ENCODE peak calls at places on chromosomes 11 and 22, in ten cellular contexts. Z is astrocyte of the spinal cord, N is choroid plexus epithelial cell, L is endodermal cell, D is psoas muscle, M is heart right ventricle, X is HCT116, H is fibroblast of lung, I is cardiac fibroblast, S is retinal pigment epithelial cell. Y is an unnamed sample.

GRCh38 chr11:45663486-45664375 is 1.7 kb downstream of the CHST1 start:
- DNase-seq in Z (peak), M (no peak), X (no peak), I (no peak), L (no peak), H (no peak), N (no peak), S (no peak), D (no peak), Y (no peak)

GRCh38 chr11:112999518-112999917 is 38.3 kb downstream of the NCAM1 start:
- DNase-seq in D (no peak), Z (no peak), I (no peak), X (no peak), L (no peak), M (no peak), H (no peak), S (no peak), N (no peak), Y (no peak)

GRCh38 chr11:67032830-67033555 is 10.1 kb downstream of the SYT12 start:
- DNase-seq in M (no peak), Z (peak), X (no peak), I (peak), N (peak), S (peak), H (peak), L (peak), D (no peak), Y (peak)

GRCh38 chr11:17846852-17847453 is 112.4 kb downstream of the KCNC1 start:
- DNase-seq in N (peak), S (peak), M (peak), H (peak), X (no peak), D (peak), L (no peak), Z (peak), I (peak), Y (no peak)

GRCh38 chr11:70584786-70585545 is 186.6 kb downstream of the CTTN start:
- DNase-seq in L (no peak), M (no peak), H (no peak), D (peak), Z (no peak), I (no peak), X (no peak), S (no peak), N (no peak), Y (no peak)

GRCh38 chr11:123469586-123469985 is 39.5 kb downstream of the GRAMD1B start:
- DNase-seq in Z (no peak), D (no peak), X (no peak), M (no peak), I (no peak), S (no peak), H (no peak), N (no peak), L (no peak), Y (no peak)

GRCh38 chr11:69878144-69878883 is 59.1 kb upstream of the FGF3 start:
- DNase-seq in S (no peak), D (no peak), M (no peak), I (no peak), X (no peak), N (no peak), L (peak), H (no peak), Z (no peak), Y (no peak)

GRCh38 chr22:26464312-26464711 is 19.3 kb downstream of the HPS4 start:
- DNase-seq in I (peak), Z (no peak), D (peak), H (no peak), N (no peak), M (no peak), L (no peak), S (no peak), X (no peak), Y (no peak)

GRCh38 chr11:112118176-112118575 is 31.5 kb downstream of the SDHD start:
- DNase-seq in I (no peak), N (no peak), S (no peak), X (no peak), H (no peak), L (no peak), Z (no peak), M (no peak), D (no peak), Y (no peak)

GRCh38 chr11:121250843-121251242 is 41.7 kb upstream of the SC5D start:
- DNase-seq in Z (peak), H (peak), N (peak), M (no peak), L (no peak), D (no peak), I (no peak), S (no peak), X (no peak), Y (no peak)

GRCh38 chr11:17807034-17807433 is 72.5 kb downstream of the KCNC1 start:
- DNase-seq in Z (no peak), D (no peak), I (no peak), X (no peak), H (peak), N (no peak), S (no peak), L (no peak), M (no peak), Y (no peak)

DNA sequence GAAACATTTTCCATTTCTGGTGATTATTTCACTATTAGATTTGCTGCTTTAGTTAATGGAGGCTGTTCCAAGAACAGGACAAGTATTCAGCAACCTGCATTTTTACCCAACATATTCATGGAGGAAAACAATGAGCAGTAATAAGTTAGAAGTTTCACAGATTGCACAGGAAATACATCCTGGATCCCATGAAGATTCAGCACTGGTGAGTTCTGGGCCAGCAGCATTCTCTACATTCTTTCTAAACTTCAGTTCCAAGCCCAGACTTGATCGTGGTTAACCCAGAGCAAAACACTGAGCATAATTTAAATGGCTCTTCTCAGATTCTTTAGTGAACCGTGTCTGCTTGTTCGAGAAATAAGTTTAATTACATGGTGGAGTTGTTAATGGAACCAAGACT is 3.8 kb downstream of the FJX1 start:
- DNase-seq in D (no peak), N (peak), I (peak), H (peak), X (no peak), S (peak), L (no peak), M (no peak), Z (peak), Y (peak)
- H3K4me3 ChIP-seq in D (no peak), N (no peak), I (no peak), H (no peak), X (no peak), S (no peak), L (no peak), M (no peak), Z (no peak), Y (no peak)

GRCh38 chr11:7545611-7546010 is 31.8 kb downstream of the PPFIBP2 start:
- DNase-seq in D (no peak), L (no peak), S (no peak), Z (no peak), I (no peak), N (no peak), H (no peak), M (no peak), X (no peak), Y (no peak)
- H3K4me3 ChIP-seq in D (no peak), L (no peak), S (no peak), Z (no peak), I (no peak), N (no peak), H (no peak), M (no peak), X (no peak), Y (no peak)

GRCh38 chr22:49735411-49736311 is 92.0 kb downstream of the BRD1 start:
- DNase-seq in Z (no peak), M (no peak), D (no peak), L (peak), X (no peak), H (peak), N (no peak), I (peak), S (no peak), Y (no peak)
- H3K4me3 ChIP-seq in Z (no peak), M (no peak), D (no peak), L (no peak), X (no peak), H (no peak), N (no peak), I (no peak), S (no peak), Y (no peak)

GRCh38 chr22:36776722-36777121 is 803 bp upstream of the IFT27 start:
- DNase-seq in M (no peak), Z (no peak), X (no peak), I (no peak), D (no peak), L (no peak), N (no peak), H (no peak), S (no peak), Y (no peak)

GRCh38 chr22:36778020-36778419 is 2.1 kb upstream of the IFT27 start:
- DNase-seq in S (no peak), H (no peak), D (no peak), L (no peak), X (no peak), N (no peak), I (no peak), Z (no peak), M (no peak), Y (no peak)

GRCh38 chr22:36773935-36774334 is 2.0 kb downstream of the IFT27 start:
- DNase-seq in L (no peak), I (peak), M (no peak), S (no peak), D (no peak), X (no peak), N (peak), Z (peak), H (peak), Y (peak)

GRCh38 chr22:36775966-36776669 is at the start of gene IFT27:
- DNase-seq in S (peak), I (peak), D (peak), L (peak), H (peak), Z (peak), X (peak), M (peak), N (peak), Y (peak)

GRCh38 chr22:36775589-36775965 is 342 bp downstream of the IFT27 start:
- DNase-seq in H (peak), Z (peak), S (no peak), N (peak), M (peak), X (no peak), I (peak), L (peak), D (no peak), Y (no peak)
- H3K4me3 ChIP-seq in H (peak), Z (peak), S (peak), N (peak), M (peak), X (peak), I (peak), L (peak), D (peak), Y (peak)

GRCh38 chr22:46735747-46736608 is 2.1 kb downstream of the CERK start:
- DNase-seq in Z (no peak), N (no peak), H (peak), D (peak), X (no peak), M (no peak), S (no peak), L (peak), I (no peak), Y (no peak)
- H3K4me3 ChIP-seq in Z (no peak), N (peak), H (no peak), D (peak), X (no peak), M (peak), S (peak), L (peak), I (peak), Y (no peak)

GRCh38 chr22:17953147-17953546 is 71.2 kb downstream of the MICAL3 start:
- DNase-seq in D (no peak), X (no peak), Z (no peak), H (no peak), I (no peak), N (no peak), L (no peak), M (no peak), S (no peak), Y (no peak)

GRCh38 chr22:17954860-17955587 is 69.3 kb downstream of the MICAL3 start:
- DNase-seq in H (no peak), M (no peak), D (no peak), Z (no peak), L (no peak), N (no peak), S (no peak), X (no peak), I (no peak), Y (no peak)

GRCh38 chr22:17952273-17952801 is 72.0 kb downstream of the MICAL3 start:
- DNase-seq in H (no peak), X (no peak), L (no peak), S (no peak), D (no peak), I (no peak), M (no peak), Z (no peak), N (no peak), Y (no peak)

GRCh38 chr22:17955611-17956379 is 68.6 kb downstream of the MICAL3 start:
- DNase-seq in X (no peak), S (no peak), D (no peak), I (no peak), M (no peak), Z (no peak), H (no peak), N (no peak), L (no peak), Y (no peak)

DNA sequence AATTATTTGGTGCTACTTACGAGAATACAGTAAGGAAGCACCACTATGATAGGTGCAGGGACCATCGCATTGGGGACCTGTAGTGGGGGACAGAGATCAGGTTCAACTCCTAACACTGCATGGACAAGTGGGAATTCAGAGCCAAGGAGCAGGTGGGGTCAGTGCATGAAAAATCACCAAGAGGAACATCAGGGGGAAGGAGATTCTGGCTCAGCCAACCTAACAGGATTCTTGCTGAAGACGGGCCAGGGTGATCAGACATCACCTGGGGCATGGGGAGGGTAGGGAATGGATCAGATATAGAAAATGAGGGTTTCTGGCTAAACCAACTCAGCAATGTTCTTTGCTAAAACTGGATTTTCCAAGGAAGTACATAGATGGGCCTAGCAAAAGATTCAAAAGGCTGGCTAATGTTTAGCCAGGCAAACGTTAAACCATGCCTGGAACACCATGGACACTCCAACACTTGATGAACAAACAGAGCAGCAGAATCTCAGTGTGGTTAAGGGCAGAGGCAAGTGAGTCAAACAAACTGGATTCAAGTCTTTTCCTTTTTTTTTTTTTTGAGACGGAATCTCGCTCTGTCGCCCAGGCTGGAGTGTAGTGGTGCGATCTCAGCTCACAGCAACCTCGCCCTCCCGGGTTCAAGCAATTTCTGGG is 70.0 kb downstream of the MICAL3 start:
- DNase-seq in Z (no peak), D (no peak), I (no peak), M (no peak), L (no peak), X (no peak), H (no peak), N (no peak), S (no peak), Y (no peak)
- H3K4me3 ChIP-seq in Z (no peak), D (no peak), I (no peak), M (no peak), L (no peak), X (no peak), H (no peak), N (no peak), S (no peak), Y (no peak)

DNA sequence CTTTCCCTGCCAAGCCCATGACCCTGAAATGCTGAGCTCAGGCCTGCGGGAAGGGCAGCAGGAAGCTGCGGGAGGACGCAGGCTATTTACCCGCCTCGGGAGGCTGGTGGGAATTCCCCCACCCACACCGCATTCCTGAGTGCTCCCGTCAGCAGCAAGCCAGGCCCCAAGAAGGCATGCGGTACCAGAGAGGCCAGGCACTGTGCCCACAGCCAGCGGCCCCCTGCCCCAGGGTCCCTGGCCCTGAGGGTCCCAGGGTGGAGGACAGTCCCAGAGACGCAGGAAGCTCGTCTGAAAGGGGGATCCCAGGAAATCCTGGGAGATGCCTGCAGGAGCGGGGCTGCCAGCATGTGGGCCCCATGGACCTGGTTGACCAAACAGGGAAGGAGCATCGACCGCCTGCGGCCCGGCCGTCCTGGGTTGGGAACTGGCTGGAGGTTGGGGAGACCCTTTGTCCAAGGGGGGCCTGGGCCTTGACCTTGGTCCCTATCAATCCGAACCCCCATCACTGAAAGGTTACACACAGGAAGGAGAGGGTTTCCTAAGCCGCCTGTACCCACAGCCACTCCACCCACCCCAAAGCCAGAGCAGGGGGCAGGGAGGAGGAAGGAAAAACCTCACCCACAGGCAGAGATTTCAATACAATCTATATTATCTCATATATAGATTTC is 17.0 kb downstream of the MAFF start:
- DNase-seq in Z (peak), X (peak), D (peak), N (peak), H (peak), I (peak), S (peak), M (peak), L (peak), Y (peak)
- H3K4me3 ChIP-seq in Z (no peak), X (peak), D (no peak), N (no peak), H (no peak), I (no peak), S (no peak), M (no peak), L (no peak), Y (no peak)

GRCh38 chr11:12377824-12378593 is 638 bp downstream of the PARVA start:
- DNase-seq in L (peak), I (peak), Z (peak), S (peak), H (peak), M (peak), X (peak), N (peak), D (peak), Y (peak)
- H3K4me3 ChIP-seq in L (peak), I (peak), Z (peak), S (peak), H (peak), M (peak), X (peak), N (peak), D (peak), Y (peak)

GRCh38 chr11:4025248-4025956 is 69.2 kb upstream of the RRM1 start:
- DNase-seq in N (peak), L (no peak), Z (peak), S (peak), M (peak), X (no peak), D (no peak), H (peak), I (peak), Y (peak)
- H3K4me3 ChIP-seq in N (no peak), L (no peak), Z (no peak), S (no peak), M (no peak), X (no peak), D (peak), H (no peak), I (no peak), Y (no peak)

GRCh38 chr11:65617136-65617850 is 1.7 kb downstream of the PCNX3 start:
- DNase-seq in X (no peak), I (no peak), L (no peak), D (no peak), H (no peak), Z (no peak), N (no peak), S (no peak), M (no peak), Y (no peak)
- H3K4me3 ChIP-seq in X (peak), I (peak), L (peak), D (peak), H (peak), Z (peak), N (no peak), S (peak), M (no peak), Y (peak)

Y was measured in AG09309.